ENCODE peak calls at places on chromosome 17, in nine cellular contexts. One of them, this sample, is unnamed.

GRCh38 chr17:35433075-35433894 is 985 bp upstream of the SLFN12 start:
- DNase-seq in GM23248: peak
- DNase-seq in GM23338: peak
- DNase-seq in GM12878: peak
- DNase-seq in HCT116: peak
- DNase-seq in neural progenitor cell: peak
- DNase-seq in mammary epithelial cell: peak
- DNase-seq in hepatocyte: peak
- DNase-seq in A673: peak
- DNase-seq in this sample: peak

GRCh38 chr17:7354262-7354781 is 634 bp upstream of the TMEM95 start:
- DNase-seq in GM23248: peak
- DNase-seq in GM23338: peak
- DNase-seq in neural progenitor cell: peak
- DNase-seq in HCT116: no peak
- DNase-seq in hepatocyte: peak
- DNase-seq in A673: peak
- DNase-seq in mammary epithelial cell: peak
- DNase-seq in GM12878: no peak
- DNase-seq in this sample: peak

GRCh38 chr17:2704890-2705248 is 6.7 kb downstream of the CLUH start:
- DNase-seq in neural progenitor cell: peak
- DNase-seq in mammary epithelial cell: no peak
- DNase-seq in HCT116: no peak
- DNase-seq in GM12878: no peak
- DNase-seq in hepatocyte: no peak
- DNase-seq in GM23248: no peak
- DNase-seq in A673: no peak
- DNase-seq in GM23338: no peak
- DNase-seq in this sample: no peak

GRCh38 chr17:19004601-19005441 is at the start of gene FAM83G:
- DNase-seq in GM12878: peak
- DNase-seq in A673: peak
- DNase-seq in HCT116: peak
- DNase-seq in neural progenitor cell: peak
- DNase-seq in GM23248: peak
- DNase-seq in hepatocyte: peak
- DNase-seq in mammary epithelial cell: peak
- DNase-seq in GM23338: peak
- DNase-seq in this sample: no peak

GRCh38 chr17:77698903-77699615 is 259.4 kb upstream of the TNRC6C start:
- DNase-seq in GM12878: no peak
- DNase-seq in HCT116: no peak
- DNase-seq in mammary epithelial cell: no peak
- DNase-seq in A673: no peak
- DNase-seq in GM23338: no peak
- DNase-seq in hepatocyte: no peak
- DNase-seq in GM23248: no peak
- DNase-seq in neural progenitor cell: no peak
- DNase-seq in this sample: no peak

GRCh38 chr17:35645923-35646322 is 58.8 kb downstream of the AP2B1 start:
- DNase-seq in neural progenitor cell: no peak
- DNase-seq in mammary epithelial cell: no peak
- DNase-seq in GM23338: no peak
- DNase-seq in GM12878: no peak
- DNase-seq in GM23248: no peak
- DNase-seq in HCT116: no peak
- DNase-seq in A673: no peak
- DNase-seq in hepatocyte: no peak
- DNase-seq in this sample: no peak

GRCh38 chr17:64718058-64718457 is 56.0 kb upstream of the SMURF2 start:
- DNase-seq in A673: no peak
- DNase-seq in hepatocyte: no peak
- DNase-seq in neural progenitor cell: no peak
- DNase-seq in GM23338: no peak
- DNase-seq in HCT116: no peak
- DNase-seq in GM23248: no peak
- DNase-seq in GM12878: no peak
- DNase-seq in mammary epithelial cell: peak
- DNase-seq in this sample: no peak

GRCh38 chr17:32265192-32265895 is at the start of gene RHBDL3:
- DNase-seq in GM23248: peak
- DNase-seq in HCT116: no peak
- DNase-seq in GM12878: no peak
- DNase-seq in hepatocyte: no peak
- DNase-seq in GM23338: peak
- DNase-seq in A673: no peak
- DNase-seq in neural progenitor cell: peak
- DNase-seq in mammary epithelial cell: no peak
- DNase-seq in this sample: no peak

GRCh38 chr17:59863607-59864006 is 29.1 kb downstream of the TUBD1 start:
- DNase-seq in neural progenitor cell: no peak
- DNase-seq in GM12878: no peak
- DNase-seq in A673: no peak
- DNase-seq in GM23248: no peak
- DNase-seq in GM23338: no peak
- DNase-seq in mammary epithelial cell: no peak
- DNase-seq in hepatocyte: no peak
- DNase-seq in HCT116: no peak
- DNase-seq in this sample: no peak

GRCh38 chr17:31392856-31393748 is 1.6 kb downstream of the RAB11FIP4 start:
- DNase-seq in GM23248: no peak
- DNase-seq in GM23338: peak
- DNase-seq in mammary epithelial cell: peak
- DNase-seq in A673: no peak
- DNase-seq in GM12878: no peak
- DNase-seq in HCT116: no peak
- DNase-seq in hepatocyte: no peak
- DNase-seq in neural progenitor cell: no peak
- DNase-seq in this sample: no peak

GRCh38 chr17:81399481-81400153 is 4.4 kb downstream of the BAHCC1 start:
- DNase-seq in neural progenitor cell: no peak
- DNase-seq in GM23248: peak
- DNase-seq in hepatocyte: no peak
- DNase-seq in GM23338: peak
- DNase-seq in mammary epithelial cell: no peak
- DNase-seq in A673: no peak
- DNase-seq in GM12878: no peak
- DNase-seq in HCT116: no peak
- DNase-seq in this sample: no peak
- TF ChIP-seq EZH2 in neural progenitor cell: no peak
- TF ChIP-seq EZH2 in GM23248: no peak
- TF ChIP-seq EZH2 in hepatocyte: no peak
- TF ChIP-seq EZH2 in GM23338: no peak
- TF ChIP-seq EZH2 in mammary epithelial cell: no peak
- TF ChIP-seq EZH2 in A673: no peak
- TF ChIP-seq EZH2 in GM12878: no peak
- TF ChIP-seq EZH2 in HCT116: no peak
- TF ChIP-seq EZH2 in this sample: no peak

DNA sequence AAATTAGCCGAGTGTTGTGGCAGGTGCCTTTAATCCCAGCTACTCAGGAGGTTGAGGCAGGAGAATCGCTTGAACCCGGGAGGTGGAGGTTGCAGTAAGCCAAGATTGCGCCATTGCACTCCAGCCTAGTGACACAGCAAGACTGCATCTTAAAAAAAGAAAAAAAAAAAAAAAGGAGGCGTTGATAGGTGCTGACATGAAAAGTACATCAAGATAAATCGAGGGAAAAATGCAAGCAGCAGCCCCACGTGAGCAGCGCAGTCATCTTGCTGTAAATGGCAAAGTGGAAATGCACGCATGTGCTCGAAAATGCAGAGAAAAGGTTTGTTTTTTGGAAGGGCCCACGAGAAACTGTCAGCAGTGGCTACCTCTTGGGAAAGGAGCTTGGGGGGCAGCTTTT is 20.9 kb downstream of the MXRA7 start:
- DNase-seq in GM23248: no peak
- DNase-seq in HCT116: no peak
- DNase-seq in GM12878: no peak
- DNase-seq in mammary epithelial cell: no peak
- DNase-seq in hepatocyte: no peak
- DNase-seq in A673: no peak
- DNase-seq in neural progenitor cell: no peak
- DNase-seq in GM23338: no peak
- DNase-seq in this sample: no peak
- H3K4me3 ChIP-seq in GM23248: no peak
- H3K4me3 ChIP-seq in HCT116: no peak
- H3K4me3 ChIP-seq in GM12878: no peak
- H3K4me3 ChIP-seq in mammary epithelial cell: no peak
- H3K4me3 ChIP-seq in hepatocyte: no peak
- H3K4me3 ChIP-seq in A673: no peak
- H3K4me3 ChIP-seq in neural progenitor cell: no peak
- H3K4me3 ChIP-seq in GM23338: no peak
- H3K4me3 ChIP-seq in this sample: no peak

DNA sequence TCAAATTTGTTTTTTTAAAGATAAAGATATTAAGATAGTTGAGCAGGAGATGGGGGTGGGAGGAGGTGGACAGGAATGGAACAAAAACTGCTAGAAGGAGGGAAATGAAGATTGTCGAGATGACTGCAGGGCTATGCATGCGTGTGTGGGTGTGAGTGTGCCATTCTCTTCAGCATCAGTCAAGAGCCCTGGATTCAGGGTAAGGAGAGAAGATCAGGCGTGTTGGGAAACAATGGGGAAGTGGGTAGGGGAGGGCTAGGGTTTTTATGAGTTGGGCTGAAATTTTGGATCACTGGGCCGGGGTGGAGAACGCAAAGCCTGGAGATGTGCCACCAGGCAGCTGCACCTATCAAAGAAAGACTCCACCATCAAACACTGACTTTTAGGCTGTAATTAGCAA is 4.5 kb downstream of the CDRT4 start:
- DNase-seq in neural progenitor cell: no peak
- DNase-seq in GM12878: no peak
- DNase-seq in A673: no peak
- DNase-seq in GM23338: no peak
- DNase-seq in mammary epithelial cell: no peak
- DNase-seq in GM23248: peak
- DNase-seq in HCT116: no peak
- DNase-seq in hepatocyte: no peak
- DNase-seq in this sample: no peak
- TF ChIP-seq EZH2 in neural progenitor cell: no peak
- TF ChIP-seq EZH2 in GM12878: no peak
- TF ChIP-seq EZH2 in A673: no peak
- TF ChIP-seq EZH2 in GM23338: no peak
- TF ChIP-seq EZH2 in mammary epithelial cell: no peak
- TF ChIP-seq EZH2 in GM23248: no peak
- TF ChIP-seq EZH2 in HCT116: no peak
- TF ChIP-seq EZH2 in hepatocyte: no peak
- TF ChIP-seq EZH2 in this sample: no peak

GRCh38 chr17:39400547-39401411 is 647 bp downstream of the FBXL20 start:
- DNase-seq in neural progenitor cell: no peak
- DNase-seq in GM23248: peak
- DNase-seq in mammary epithelial cell: peak
- DNase-seq in A673: no peak
- DNase-seq in GM23338: peak
- DNase-seq in HCT116: no peak
- DNase-seq in hepatocyte: peak
- DNase-seq in GM12878: no peak
- DNase-seq in this sample: no peak

GRCh38 chr17:39401412-39402278 is at the start of gene FBXL20:
- DNase-seq in neural progenitor cell: peak
- DNase-seq in GM12878: peak
- DNase-seq in GM23248: peak
- DNase-seq in GM23338: peak
- DNase-seq in mammary epithelial cell: peak
- DNase-seq in hepatocyte: peak
- DNase-seq in A673: peak
- DNase-seq in HCT116: peak
- DNase-seq in this sample: peak

GRCh38 chr17:39402279-39402889 is 958 bp upstream of the FBXL20 start:
- DNase-seq in GM23338: peak
- DNase-seq in neural progenitor cell: peak
- DNase-seq in GM23248: peak
- DNase-seq in GM12878: peak
- DNase-seq in A673: peak
- DNase-seq in mammary epithelial cell: peak
- DNase-seq in hepatocyte: peak
- DNase-seq in HCT116: peak
- DNase-seq in this sample: peak

GRCh38 chr17:39402890-39403605 is 1.6 kb upstream of the FBXL20 start:
- DNase-seq in mammary epithelial cell: no peak
- DNase-seq in neural progenitor cell: no peak
- DNase-seq in GM23248: no peak
- DNase-seq in hepatocyte: no peak
- DNase-seq in GM12878: no peak
- DNase-seq in GM23338: peak
- DNase-seq in A673: no peak
- DNase-seq in HCT116: no peak
- DNase-seq in this sample: no peak

GRCh38 chr17:39399792-39400191 is 1.6 kb downstream of the FBXL20 start:
- DNase-seq in hepatocyte: no peak
- DNase-seq in GM23338: no peak
- DNase-seq in HCT116: no peak
- DNase-seq in A673: no peak
- DNase-seq in GM23248: no peak
- DNase-seq in mammary epithelial cell: no peak
- DNase-seq in neural progenitor cell: no peak
- DNase-seq in GM12878: no peak
- DNase-seq in this sample: no peak
- H3K4me3 ChIP-seq in hepatocyte: peak
- H3K4me3 ChIP-seq in GM23338: no peak
- H3K4me3 ChIP-seq in HCT116: no peak
- H3K4me3 ChIP-seq in A673: peak
- H3K4me3 ChIP-seq in GM23248: peak
- H3K4me3 ChIP-seq in mammary epithelial cell: no peak
- H3K4me3 ChIP-seq in neural progenitor cell: peak
- H3K4me3 ChIP-seq in GM12878: peak
- H3K4me3 ChIP-seq in this sample: no peak

GRCh38 chr17:49971199-49971847 is 2.3 kb downstream of the DLX4 start:
- DNase-seq in HCT116: no peak
- DNase-seq in GM23338: peak
- DNase-seq in mammary epithelial cell: no peak
- DNase-seq in neural progenitor cell: no peak
- DNase-seq in A673: no peak
- DNase-seq in GM12878: no peak
- DNase-seq in hepatocyte: no peak
- DNase-seq in GM23248: no peak
- DNase-seq in this sample: no peak
- TF ChIP-seq EZH2 in HCT116: no peak
- TF ChIP-seq EZH2 in GM23338: peak
- TF ChIP-seq EZH2 in mammary epithelial cell: peak
- TF ChIP-seq EZH2 in neural progenitor cell: peak
- TF ChIP-seq EZH2 in A673: peak
- TF ChIP-seq EZH2 in GM12878: no peak
- TF ChIP-seq EZH2 in hepatocyte: peak
- TF ChIP-seq EZH2 in GM23248: no peak
- TF ChIP-seq EZH2 in this sample: no peak